ENCODE peak calls at places on chromosomes 16 and 17, in five cellular contexts. H is stomach, E is cardiac fibroblast, G is fibroblast of pulmonary artery, K is ovary. I is an unnamed sample.

GRCh38 chr16:22373662-22374310 is 633 bp downstream of the CDR2 start:
- DNase-seq in H (peak), E (peak), G (no peak), K (peak), I (peak)

GRCh38 chr16:180101-180920 is at the start of gene HBQ1:
- DNase-seq in H (no peak), E (peak), G (peak), K (peak), I (no peak)

GRCh38 chr17:66268247-66268927 is 34.0 kb upstream of the PRKCA start:
- DNase-seq in H (no peak), E (peak), G (peak), K (no peak), I (no peak)

GRCh38 chr17:69575346-69575761 is 160.9 kb downstream of the MAP2K6 start:
- DNase-seq in H (no peak), E (peak), G (peak), K (no peak), I (no peak)

GRCh38 chr16:69741951-69742904 is 12.5 kb downstream of the NOB1 start:
- DNase-seq in H (peak), E (peak), G (peak), K (peak), I (peak)

GRCh38 chr17:38727661-38728220 is 2.4 kb upstream of the CISD3 start:
- DNase-seq in H (no peak), E (no peak), G (no peak), K (no peak), I (no peak)

GRCh38 chr16:69934044-69934443 is 17.1 kb upstream of the CLEC18A start:
- DNase-seq in H (no peak), E (no peak), G (no peak), K (no peak), I (no peak)

GRCh38 chr16:23833960-23834685 is 1.7 kb upstream of the PRKCB start:
- DNase-seq in H (no peak), E (no peak), G (no peak), K (no peak), I (no peak)

GRCh38 chr16:31301708-31302400 is 42.1 kb downstream of the ITGAM start:
- DNase-seq in H (no peak), E (peak), G (peak), K (no peak), I (no peak)

GRCh38 chr17:65888649-65889048 is 303.3 kb downstream of the CEP112 start:
- DNase-seq in H (no peak), E (peak), G (peak), K (no peak), I (no peak)

GRCh38 chr16:66843191-66843590 is 1.0 kb upstream of the CA7 start:
- DNase-seq in H (no peak), E (no peak), G (no peak), K (no peak), I (no peak)

GRCh38 chr16:73794936-73795335 is 501.7 kb upstream of the PSMD7 start:
- DNase-seq in H (no peak), E (no peak), G (no peak), K (no peak), I (peak)

DNA sequence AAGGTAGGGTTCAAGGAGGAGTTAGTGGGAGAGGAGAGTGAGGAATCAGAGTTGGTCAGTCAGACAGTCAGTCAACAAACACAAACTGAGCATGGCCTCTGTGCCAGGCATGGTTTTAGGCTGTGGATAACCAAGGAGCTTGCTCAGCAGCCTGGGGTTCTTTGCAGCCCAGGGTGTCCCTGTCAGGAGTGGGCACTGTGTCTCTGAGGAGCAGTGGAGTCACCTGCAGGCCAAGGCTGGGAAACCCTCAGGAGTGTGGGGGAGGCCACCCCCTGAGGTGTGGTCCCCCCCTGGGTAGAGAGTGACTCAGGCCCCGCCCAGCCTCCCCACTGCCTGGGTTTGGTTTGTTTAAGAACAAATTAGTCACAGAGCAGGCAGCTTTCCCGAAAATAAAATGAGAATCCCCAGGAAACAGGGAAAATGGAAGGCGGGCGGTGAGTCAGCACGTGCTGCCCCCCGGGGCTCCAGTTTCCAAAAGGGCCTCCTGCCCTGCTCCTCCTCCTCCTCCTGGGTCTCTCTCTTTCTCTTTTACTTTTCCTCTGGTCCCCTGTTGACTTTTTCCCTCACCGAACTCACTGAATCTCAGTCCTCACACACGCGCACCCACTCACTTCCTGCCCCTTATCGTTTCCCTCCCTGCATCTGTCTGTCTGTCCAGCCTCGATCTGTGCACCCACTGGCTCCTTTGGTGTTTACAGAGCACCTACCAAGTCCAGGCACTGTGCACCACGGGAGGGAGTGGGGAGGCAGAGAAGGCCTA is 44.3 kb downstream of the SOCS3 start:
- DNase-seq in H (peak), E (peak), G (peak), K (peak), I (peak)
- H3K4me3 ChIP-seq in H (peak), E (peak), G (peak), K (no peak), I (no peak)

GRCh38 chr16:4933871-4934395 is 3.0 kb downstream of the PPL start:
- DNase-seq in H (no peak), E (no peak), G (no peak), K (no peak), I (no peak)
- H3K4me3 ChIP-seq in H (no peak), E (no peak), G (no peak), K (no peak), I (no peak)

DNA sequence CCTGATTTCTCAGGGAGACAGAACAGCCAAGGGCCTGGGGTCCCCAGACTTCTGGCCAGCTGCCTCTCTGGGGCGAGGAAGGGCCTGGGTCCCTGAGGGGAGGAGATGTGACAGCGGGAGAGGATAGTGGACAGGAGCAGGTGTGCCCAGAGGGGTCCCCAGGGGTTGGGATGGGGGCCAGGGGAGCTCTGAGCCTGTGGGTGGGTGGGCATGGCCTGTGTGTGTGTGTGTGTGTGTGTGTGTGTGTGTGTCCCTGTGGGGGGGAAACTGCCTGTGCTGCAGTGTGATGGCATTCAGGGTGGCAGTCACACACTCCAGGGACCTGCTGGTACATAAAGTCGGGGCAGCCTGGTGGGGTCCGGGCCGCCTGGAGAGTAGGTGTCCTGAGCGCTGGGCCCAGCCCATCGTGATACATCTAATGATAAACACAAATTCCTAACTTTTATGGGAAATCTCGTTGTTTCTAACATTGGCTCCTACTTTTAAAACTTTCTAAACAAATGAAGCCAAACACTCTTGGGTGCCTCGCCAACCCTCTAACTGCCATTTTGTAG is 1.4 kb downstream of the ITGB4 start:
- DNase-seq in H (no peak), E (no peak), G (no peak), K (no peak), I (no peak)
- H3K4me3 ChIP-seq in H (peak), E (no peak), G (no peak), K (no peak), I (no peak)

DNA sequence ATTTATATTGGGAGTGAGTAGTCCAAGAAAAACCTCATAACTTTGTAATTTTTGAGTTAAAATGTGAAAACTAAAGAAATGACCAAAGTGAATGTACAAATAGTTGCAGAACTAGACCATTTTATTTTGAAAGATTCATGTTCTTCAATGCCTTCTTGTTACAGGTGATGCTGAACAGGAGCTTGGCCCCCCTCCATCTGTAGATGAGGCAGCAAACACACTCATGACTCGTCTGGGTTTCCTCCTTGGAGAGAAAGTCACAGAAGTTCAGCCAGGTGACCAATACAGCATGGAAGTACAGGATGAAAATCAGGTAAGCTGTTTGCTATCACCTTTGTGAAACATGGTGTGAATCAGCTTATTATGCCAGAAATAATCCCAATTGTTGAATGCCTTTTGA is 227.8 kb downstream of the TANC2 start:
- DNase-seq in H (no peak), E (no peak), G (no peak), K (no peak), I (no peak)
- H3K4me3 ChIP-seq in H (no peak), E (no peak), G (no peak), K (no peak), I (no peak)

GRCh38 chr17:82339634-82340580 is 6.3 kb upstream of the SECTM1 start:
- DNase-seq in H (no peak), E (no peak), G (no peak), K (no peak), I (no peak)
- H3K4me3 ChIP-seq in H (peak), E (peak), G (peak), K (peak), I (peak)

GRCh38 chr17:63526861-63527260 is 3.7 kb downstream of the KCNH6 start:
- DNase-seq in H (no peak), E (no peak), G (no peak), K (no peak), I (no peak)

GRCh38 chr17:63519972-63520882 is 2.9 kb upstream of the KCNH6 start:
- DNase-seq in H (no peak), E (no peak), G (no peak), K (no peak), I (no peak)

GRCh38 chr17:63523256-63523869 is at the start of gene KCNH6:
- DNase-seq in H (no peak), E (no peak), G (no peak), K (no peak), I (no peak)

GRCh38 chr17:63525190-63525946 is 2.2 kb downstream of the KCNH6 start:
- DNase-seq in H (no peak), E (no peak), G (no peak), K (no peak), I (no peak)

GRCh38 chr17:63524051-63524450 is 893 bp downstream of the KCNH6 start:
- DNase-seq in H (no peak), E (no peak), G (no peak), K (no peak), I (no peak)
- H3K4me3 ChIP-seq in H (no peak), E (no peak), G (no peak), K (no peak), I (no peak)